ENCODE peak calls at places on chromosomes 3 and 15, in seven cellular contexts. N is anterior cingulate cortex; A is AG08395; J is stimulated activated CD8-positive, alpha-beta memory T cell treated with anti-CD3 and anti-CD28 coated beads, Interleukin-7, amount 100 ng/mL, for 4 hours; M is prostate gland; V is GM04503; W is NCI-H774. O is an unnamed sample.

GRCh38 chr3:104612218-104612617 is 754.5 kb upstream of the ALCAM start:
- DNase-seq in N (no peak), A (no peak), J (no peak), M (peak), V (no peak), W (no peak), O (no peak)

GRCh38 chr3:105444725-105445124 is 78.0 kb downstream of the ALCAM start:
- DNase-seq in N (no peak), A (no peak), J (no peak), M (no peak), V (no peak), W (no peak), O (no peak)

GRCh38 chr3:36763111-36763849 is 1.1 kb downstream of the DCLK3 start:
- DNase-seq in N (no peak), A (no peak), J (no peak), M (no peak), V (no peak), W (no peak), O (no peak)

GRCh38 chr3:185825639-185826481 is 1.0 kb upstream of the IGF2BP2 start:
- DNase-seq in N (no peak), A (peak), J (no peak), M (peak), V (no peak), W (peak), O (no peak)

GRCh38 chr15:40088929-40089755 is 19.5 kb downstream of the BMF start:
- DNase-seq in N (no peak), A (no peak), J (no peak), M (no peak), V (no peak), W (no peak), O (no peak)

GRCh38 chr15:95459288-95459687 is 871.2 kb upstream of the NR2F2 start:
- DNase-seq in N (no peak), A (no peak), J (no peak), M (no peak), V (no peak), W (no peak), O (no peak)

GRCh38 chr15:38886315-38887163 is 321.9 kb upstream of the RASGRP1 start:
- DNase-seq in N (no peak), A (peak), J (no peak), M (no peak), V (peak), W (no peak), O (peak)

GRCh38 chr3:132448211-132448961 is 31.1 kb downstream of the DNAJC13 start:
- DNase-seq in N (no peak), A (peak), J (no peak), M (peak), V (no peak), W (no peak), O (no peak)

GRCh38 chr3:1374471-1374870 is 281.6 kb downstream of the CNTN6 start:
- DNase-seq in N (no peak), A (no peak), J (no peak), M (no peak), V (no peak), W (no peak), O (no peak)

GRCh38 chr3:113575191-113575590 is 42.8 kb downstream of the SIDT1 start:
- DNase-seq in N (no peak), A (no peak), J (no peak), M (no peak), V (no peak), W (no peak), O (no peak)

GRCh38 chr3:171190668-171191067 is 164.1 kb upstream of the SLC2A2 start:
- DNase-seq in N (no peak), A (no peak), J (no peak), M (no peak), V (no peak), W (no peak), O (no peak)

GRCh38 chr3:78204977-78205376 is 1165.1 kb downstream of the ROBO2 start:
- DNase-seq in N (no peak), A (peak), J (no peak), M (no peak), V (no peak), W (no peak), O (peak)

GRCh38 chr3:51860703-51861665 is at the start of gene IQCF2:
- DNase-seq in N (no peak), A (no peak), J (no peak), M (no peak), V (no peak), W (no peak), O (no peak)

GRCh38 chr3:144403040-144403457 is 431.4 kb downstream of the DIPK2A start:
- DNase-seq in N (no peak), A (peak), J (no peak), M (no peak), V (no peak), W (no peak), O (peak)

O was measured in HS-5.